ENCODE peak calls at places on chromosome 17, in seven cellular contexts. I, R, P, U, D, V and S are unnamed samples.

GRCh38 chr17:74368341-74369152 is 1.2 kb downstream of the GPR142 start:
- DNase-seq in I (no peak), R (peak), P (peak), U (peak), D (peak), V (peak), S (peak)

GRCh38 chr17:75755205-75755901 is 9.6 kb downstream of the GALK1 start:
- DNase-seq in I (no peak), R (no peak), P (no peak), U (no peak), D (no peak), V (peak), S (peak)

GRCh38 chr17:37481001-37481665 is 8.6 kb upstream of the DUSP14 start:
- DNase-seq in I (no peak), R (no peak), P (no peak), U (no peak), D (no peak), V (no peak), S (no peak)

GRCh38 chr17:53655591-53655990 is 167.1 kb upstream of the KIF2B start:
- DNase-seq in I (no peak), R (peak), P (no peak), U (no peak), D (no peak), V (no peak), S (no peak)

GRCh38 chr17:32258383-32259121 is 7.1 kb upstream of the RHBDL3 start:
- DNase-seq in I (no peak), R (no peak), P (no peak), U (no peak), D (no peak), V (no peak), S (no peak)

GRCh38 chr17:2266045-2266864 is 37.3 kb downstream of the SMG6 start:
- DNase-seq in I (peak), R (no peak), P (no peak), U (no peak), D (no peak), V (no peak), S (no peak)

GRCh38 chr17:20121359-20122235 is 112.4 kb downstream of the SPECC1 start:
- DNase-seq in I (peak), R (peak), P (peak), U (peak), D (peak), V (peak), S (peak)

GRCh38 chr17:8466466-8466865 is 30.8 kb downstream of the NDEL1 start:
- DNase-seq in I (no peak), R (peak), P (no peak), U (no peak), D (no peak), V (no peak), S (no peak)

GRCh38 chr17:82751571-82752370 is at the start of gene TBCD:
- DNase-seq in I (peak), R (peak), P (peak), U (peak), D (peak), V (peak), S (peak)

GRCh38 chr17:36934144-36934758 is 3.0 kb upstream of the LHX1 start:
- DNase-seq in I (no peak), R (no peak), P (no peak), U (no peak), D (no peak), V (peak), S (peak)

GRCh38 chr17:34894971-34895370 is 66.3 kb downstream of the CCT6B start:
- DNase-seq in I (no peak), R (no peak), P (no peak), U (no peak), D (no peak), V (no peak), S (no peak)

GRCh38 chr17:13743906-13744305 is 142.2 kb upstream of the HS3ST3A1 start:
- DNase-seq in I (no peak), R (no peak), P (no peak), U (no peak), D (no peak), V (no peak), S (no peak)

GRCh38 chr17:80750263-80750662 is 205.6 kb downstream of the RPTOR start:
- DNase-seq in I (no peak), R (no peak), P (no peak), U (no peak), D (no peak), V (no peak), S (no peak)

GRCh38 chr17:78864117-78864516 is 23.5 kb upstream of the USP36 start:
- DNase-seq in I (no peak), R (no peak), P (no peak), U (no peak), D (no peak), V (no peak), S (no peak)

GRCh38 chr17:32914181-32914580 is 13.8 kb upstream of the TMEM98 start:
- DNase-seq in I (no peak), R (no peak), P (no peak), U (no peak), D (no peak), V (no peak), S (no peak)

GRCh38 chr17:1724869-1725641 is 551 bp downstream of the WDR81 start:
- DNase-seq in I (no peak), R (peak), P (no peak), U (no peak), D (no peak), V (peak), S (peak)

GRCh38 chr17:81702934-81703746 is at the start of gene MRPL12:
- DNase-seq in I (peak), R (peak), P (peak), U (peak), D (peak), V (peak), S (peak)

GRCh38 chr17:33778505-33779398 is 476.3 kb upstream of the CCL2 start:
- DNase-seq in I (peak), R (peak), P (peak), U (peak), D (peak), V (peak), S (peak)

GRCh38 chr17:17724307-17724921 is 43.2 kb downstream of the RAI1 start:
- DNase-seq in I (no peak), R (peak), P (no peak), U (no peak), D (no peak), V (peak), S (peak)

GRCh38 chr17:59846391-59847165 is 46.2 kb downstream of the TUBD1 start:
- DNase-seq in I (peak), R (peak), P (peak), U (peak), D (peak), V (no peak), S (peak)

GRCh38 chr17:10610821-10611323 is 46.2 kb downstream of the MYH3 start:
- DNase-seq in I (no peak), R (no peak), P (no peak), U (no peak), D (no peak), V (no peak), S (no peak)

GRCh38 chr17:28912281-28912937 is 9.5 kb upstream of the DHRS13 start:
- DNase-seq in I (no peak), R (no peak), P (no peak), U (no peak), D (no peak), V (no peak), S (no peak)

GRCh38 chr17:80866050-80866793 is 125.4 kb upstream of the CHMP6 start:
- DNase-seq in I (peak), R (peak), P (peak), U (peak), D (peak), V (peak), S (no peak)

GRCh38 chr17:13544292-13544691 is 57.4 kb downstream of the HS3ST3A1 start:
- DNase-seq in I (no peak), R (peak), P (no peak), U (no peak), D (peak), V (no peak), S (peak)

DNA sequence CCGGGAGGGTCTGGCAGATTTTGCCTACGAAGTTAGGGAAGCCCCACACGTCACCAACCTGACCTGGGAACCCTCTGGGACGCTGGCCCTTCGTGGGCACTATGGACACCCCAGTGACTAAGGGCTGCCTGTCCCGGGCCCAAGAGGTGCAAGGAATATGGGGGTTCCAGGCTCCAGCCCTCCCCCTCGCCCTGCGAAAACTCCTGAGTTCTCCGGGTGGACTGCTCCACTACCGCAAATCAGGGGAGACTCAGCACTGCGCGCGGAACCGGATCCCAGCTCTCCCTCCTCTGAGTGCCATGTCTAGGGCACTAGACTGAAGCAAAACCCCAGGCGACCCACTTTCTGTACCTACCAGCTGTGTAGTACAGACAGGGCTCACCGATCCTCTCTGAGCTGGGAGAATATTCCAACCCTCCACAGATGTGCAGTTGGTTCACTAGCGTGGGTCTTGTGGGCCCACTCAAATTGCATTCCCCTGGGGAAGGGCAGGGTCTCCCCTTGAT is at the start of gene ARL5C:
- DNase-seq in I (no peak), R (no peak), P (no peak), U (no peak), D (no peak), V (no peak), S (peak)
- H2AFZ ChIP-seq in I (peak), R (peak), P (peak), U (peak), D (no peak), V (peak), S (peak)

GRCh38 chr17:58324409-58325288 is 3.9 kb downstream of the TSPOAP1 start:
- DNase-seq in I (no peak), R (peak), P (no peak), U (no peak), D (peak), V (peak), S (peak)
- H2AFZ ChIP-seq in I (no peak), R (no peak), P (no peak), U (no peak), D (peak), V (peak), S (peak)

GRCh38 chr17:65158081-65158480 is 20.9 kb downstream of the RGS9 start:
- DNase-seq in I (no peak), R (no peak), P (no peak), U (no peak), D (no peak), V (no peak), S (no peak)
- H2AFZ ChIP-seq in I (no peak), R (no peak), P (no peak), U (no peak), D (no peak), V (no peak), S (no peak)

DNA sequence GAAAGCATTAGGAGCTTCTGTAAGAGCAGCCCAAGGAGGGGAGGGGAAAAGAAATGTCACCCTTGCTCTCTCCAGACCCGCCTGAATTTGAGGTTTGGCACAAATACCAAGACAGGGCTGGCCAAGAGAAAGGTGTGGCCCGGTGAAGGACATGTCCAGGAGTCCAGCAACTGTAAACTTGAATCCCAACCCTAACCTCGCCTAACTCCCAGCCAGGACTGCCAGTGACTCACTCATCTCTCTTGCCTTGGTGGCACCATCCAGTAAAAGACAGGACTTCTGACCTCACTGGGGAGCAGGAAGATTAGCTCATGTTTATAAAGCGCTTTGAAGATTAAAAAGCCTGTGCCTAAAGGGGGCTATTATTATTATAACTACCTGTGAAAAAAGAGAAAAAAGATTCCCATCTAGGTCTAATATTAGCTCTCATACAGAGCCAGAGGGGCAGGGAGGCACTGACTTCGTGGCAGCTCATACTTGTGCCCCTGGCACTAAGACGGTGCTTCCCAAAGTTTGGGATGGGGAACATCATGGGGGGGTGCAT is 335.3 kb downstream of the SOX9 start:
- DNase-seq in I (no peak), R (peak), P (no peak), U (peak), D (peak), V (no peak), S (peak)
- H2AFZ ChIP-seq in I (no peak), R (no peak), P (no peak), U (no peak), D (no peak), V (peak), S (peak)

GRCh38 chr17:48389903-48390302 is 40.1 kb downstream of the SKAP1 start:
- DNase-seq in I (no peak), R (no peak), P (no peak), U (no peak), D (no peak), V (no peak), S (no peak)
- H2AFZ ChIP-seq in I (no peak), R (no peak), P (no peak), U (no peak), D (no peak), V (no peak), S (no peak)

GRCh38 chr17:44389281-44389680 is at the start of gene ITGA2B:
- DNase-seq in I (no peak), R (no peak), P (no peak), U (no peak), D (no peak), V (no peak), S (no peak)

GRCh38 chr17:44386182-44386525 is 3.3 kb downstream of the ITGA2B start:
- DNase-seq in I (no peak), R (no peak), P (no peak), U (no peak), D (no peak), V (no peak), S (no peak)

GRCh38 chr17:44387773-44388172 is 1.7 kb downstream of the ITGA2B start:
- DNase-seq in I (no peak), R (no peak), P (no peak), U (no peak), D (no peak), V (no peak), S (no peak)

GRCh38 chr17:44389723-44390202 is 314 bp upstream of the ITGA2B start:
- DNase-seq in I (no peak), R (no peak), P (peak), U (no peak), D (no peak), V (no peak), S (no peak)

DNA sequence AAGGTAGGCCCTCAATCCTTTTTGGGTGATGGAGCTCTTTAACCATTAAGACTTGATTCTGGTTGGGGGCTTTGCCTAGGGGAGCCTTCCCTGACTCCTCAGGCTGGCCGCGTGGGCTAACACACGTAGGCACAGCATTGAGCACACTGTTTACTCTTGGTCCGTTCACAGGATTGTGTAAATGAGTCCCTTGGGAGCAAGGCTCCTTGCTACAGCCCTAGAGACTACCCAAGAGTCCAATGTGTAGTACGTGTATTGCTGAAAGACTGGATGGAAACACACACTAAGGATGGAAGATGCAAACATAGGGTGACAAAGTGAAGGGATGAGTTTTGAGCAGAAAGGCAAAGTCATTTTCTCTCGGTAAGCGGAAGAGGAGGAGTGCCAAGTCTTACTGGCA is 801 bp upstream of the ITGA2B start:
- DNase-seq in I (no peak), R (no peak), P (no peak), U (no peak), D (no peak), V (no peak), S (no peak)
- H2AFZ ChIP-seq in I (no peak), R (no peak), P (no peak), U (no peak), D (no peak), V (no peak), S (no peak)

DNA sequence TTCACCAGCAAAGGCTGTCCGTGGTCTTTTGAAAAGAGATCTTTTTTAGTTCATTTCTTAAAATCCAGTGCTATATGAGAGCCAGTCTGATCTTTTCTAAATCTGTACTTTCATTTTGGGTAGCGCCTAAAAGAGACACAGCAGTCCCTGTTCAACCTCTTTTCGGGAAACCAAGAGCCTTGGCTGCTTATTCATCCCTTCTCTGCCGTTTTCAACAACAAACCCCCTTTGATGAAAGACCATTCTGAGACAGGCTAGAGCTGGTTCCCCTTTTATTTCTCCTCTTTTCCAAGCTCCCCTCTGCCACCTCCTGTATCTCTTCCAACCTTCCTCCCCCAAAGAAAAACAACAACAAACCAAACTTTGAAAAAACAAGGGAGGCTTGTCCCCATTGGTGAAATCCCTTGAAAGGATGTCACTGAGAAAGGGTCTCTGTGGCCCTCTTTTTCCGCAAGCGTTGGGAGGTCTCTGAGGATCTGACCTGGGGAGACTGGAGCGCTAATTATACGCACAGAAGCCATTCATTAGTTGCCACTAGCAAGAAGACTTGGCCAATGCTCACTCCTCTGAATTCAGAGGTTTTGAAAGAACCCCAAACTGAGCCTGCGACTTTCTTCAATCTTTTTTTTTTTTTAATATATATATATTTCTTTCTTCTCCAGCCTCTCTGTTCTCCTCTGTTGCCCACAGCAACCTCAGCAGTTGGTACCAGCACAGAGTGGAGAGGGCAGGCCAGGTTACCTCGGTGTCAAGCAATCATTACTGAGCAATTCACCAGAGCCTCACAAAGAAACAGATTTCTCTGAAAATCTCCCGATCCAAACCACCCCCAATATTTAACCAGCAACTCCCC is 101.4 kb downstream of the PITPNC1 start:
- DNase-seq in I (no peak), R (no peak), P (no peak), U (no peak), D (no peak), V (no peak), S (no peak)
- H2AFZ ChIP-seq in I (no peak), R (peak), P (no peak), U (peak), D (peak), V (no peak), S (peak)

GRCh38 chr17:77528516-77529327 is 388.0 kb downstream of the SEC14L1 start:
- DNase-seq in I (no peak), R (no peak), P (no peak), U (no peak), D (no peak), V (peak), S (peak)
- H2AFZ ChIP-seq in I (no peak), R (no peak), P (no peak), U (no peak), D (no peak), V (no peak), S (no peak)

DNA sequence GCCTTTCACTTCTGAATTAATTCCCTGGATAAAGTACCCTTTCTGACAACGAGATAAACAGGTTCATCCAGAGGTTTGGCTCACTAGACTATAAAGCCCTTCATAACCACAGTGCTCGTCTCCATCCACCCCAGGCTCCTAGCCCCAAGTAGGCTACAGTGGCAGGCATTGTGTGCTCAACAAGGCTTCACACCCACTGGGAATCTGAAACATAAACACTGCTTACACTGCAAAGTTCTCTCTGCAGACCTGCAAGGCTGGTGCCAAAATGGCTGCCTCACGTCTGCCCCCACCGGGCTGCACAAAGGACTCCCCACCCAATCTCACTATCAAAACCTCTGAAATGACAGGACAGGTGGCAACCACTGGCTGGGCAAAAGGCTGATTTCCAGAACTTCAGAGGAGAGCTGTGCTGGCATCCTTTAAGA is 5.1 kb upstream of the HLF start:
- DNase-seq in I (no peak), R (no peak), P (peak), U (no peak), D (peak), V (no peak), S (no peak)
- H2AFZ ChIP-seq in I (no peak), R (no peak), P (peak), U (no peak), D (no peak), V (no peak), S (no peak)